ENCODE peak calls at places on chromosomes 13 and 19, in seven cellular contexts. F is CD14-positive monocyte, J is nephron progenitor cell, W is fibroblast of villous mesenchyme, Q is Peyer's patch, A is RWPE1, R is HL-60. N is an unnamed sample.

GRCh38 chr19:9953802-9954542 is 17.7 kb upstream of the OLFM2 start:
- DNase-seq in J (no peak), A (no peak), Q (no peak), W (no peak), F (no peak), R (no peak), N (no peak)

GRCh38 chr13:44141213-44141724 is 232.4 kb upstream of the SERP2 start:
- DNase-seq in W (no peak), R (no peak), J (no peak), Q (no peak), F (no peak), A (peak), N (no peak)

GRCh38 chr19:4768934-4769777 is 22.4 kb upstream of the FEM1A start:
- DNase-seq in F (peak), W (peak), Q (peak), J (peak), R (peak), A (peak), N (peak)

GRCh38 chr13:92097337-92097903 is 699.0 kb downstream of the GPC5 start:
- DNase-seq in Q (no peak), J (no peak), R (peak), F (no peak), W (peak), A (no peak), N (no peak)

GRCh38 chr13:84208251-84208650 is 326.0 kb upstream of the SLITRK1 start:
- DNase-seq in J (no peak), R (no peak), Q (no peak), F (no peak), A (no peak), W (no peak), N (no peak)

GRCh38 chr19:42316223-42317211 is 3.4 kb downstream of the TMEM145 start:
- DNase-seq in A (no peak), J (no peak), R (peak), F (no peak), Q (peak), W (no peak), N (no peak)

GRCh38 chr19:10113964-10114650 is 2.6 kb downstream of the P2RY11 start:
- DNase-seq in A (no peak), W (no peak), Q (no peak), J (no peak), F (no peak), R (no peak), N (peak)

GRCh38 chr19:5993516-5994406 is 15.8 kb upstream of the RANBP3 start:
- DNase-seq in J (no peak), R (no peak), W (no peak), F (no peak), A (no peak), Q (no peak), N (no peak)

GRCh38 chr13:63367522-63368198 is 1952.0 kb upstream of the PCDH20 start:
- DNase-seq in F (no peak), W (no peak), J (no peak), A (no peak), R (no peak), Q (no peak), N (no peak)

GRCh38 chr13:89324582-89324981 is 1653.4 kb downstream of the SLITRK5 start:
- DNase-seq in R (no peak), F (no peak), A (no peak), Q (no peak), W (no peak), J (no peak), N (no peak)

GRCh38 chr13:51590966-51591627 is 6.8 kb downstream of the WDFY2 start:
- DNase-seq in Q (no peak), A (peak), J (no peak), F (no peak), R (no peak), W (peak), N (no peak)

GRCh38 chr19:489418-490196 is 6.7 kb upstream of the MADCAM1 start:
- DNase-seq in J (no peak), W (peak), Q (no peak), A (no peak), R (no peak), F (no peak), N (no peak)

GRCh38 chr19:35031072-35031881 is 1.0 kb downstream of the SCN1B start:
- DNase-seq in R (no peak), Q (no peak), A (no peak), J (peak), F (no peak), W (peak), N (no peak)

GRCh38 chr19:19405919-19406877 is 723 bp downstream of the GATAD2A start:
- DNase-seq in R (peak), F (no peak), J (peak), A (peak), Q (peak), W (peak), N (peak)

GRCh38 chr19:19407640-19407933 is 2.1 kb downstream of the GATAD2A start:
- DNase-seq in F (no peak), W (no peak), A (no peak), R (no peak), Q (no peak), J (no peak), N (no peak)

GRCh38 chr19:19409235-19410030 is 4.0 kb downstream of the GATAD2A start:
- DNase-seq in A (no peak), Q (no peak), W (no peak), J (no peak), R (no peak), F (no peak), N (no peak)

GRCh38 chr19:19406878-19407639 is 1.6 kb downstream of the GATAD2A start:
- DNase-seq in W (peak), Q (peak), R (peak), J (no peak), F (no peak), A (no peak), N (peak)

DNA sequence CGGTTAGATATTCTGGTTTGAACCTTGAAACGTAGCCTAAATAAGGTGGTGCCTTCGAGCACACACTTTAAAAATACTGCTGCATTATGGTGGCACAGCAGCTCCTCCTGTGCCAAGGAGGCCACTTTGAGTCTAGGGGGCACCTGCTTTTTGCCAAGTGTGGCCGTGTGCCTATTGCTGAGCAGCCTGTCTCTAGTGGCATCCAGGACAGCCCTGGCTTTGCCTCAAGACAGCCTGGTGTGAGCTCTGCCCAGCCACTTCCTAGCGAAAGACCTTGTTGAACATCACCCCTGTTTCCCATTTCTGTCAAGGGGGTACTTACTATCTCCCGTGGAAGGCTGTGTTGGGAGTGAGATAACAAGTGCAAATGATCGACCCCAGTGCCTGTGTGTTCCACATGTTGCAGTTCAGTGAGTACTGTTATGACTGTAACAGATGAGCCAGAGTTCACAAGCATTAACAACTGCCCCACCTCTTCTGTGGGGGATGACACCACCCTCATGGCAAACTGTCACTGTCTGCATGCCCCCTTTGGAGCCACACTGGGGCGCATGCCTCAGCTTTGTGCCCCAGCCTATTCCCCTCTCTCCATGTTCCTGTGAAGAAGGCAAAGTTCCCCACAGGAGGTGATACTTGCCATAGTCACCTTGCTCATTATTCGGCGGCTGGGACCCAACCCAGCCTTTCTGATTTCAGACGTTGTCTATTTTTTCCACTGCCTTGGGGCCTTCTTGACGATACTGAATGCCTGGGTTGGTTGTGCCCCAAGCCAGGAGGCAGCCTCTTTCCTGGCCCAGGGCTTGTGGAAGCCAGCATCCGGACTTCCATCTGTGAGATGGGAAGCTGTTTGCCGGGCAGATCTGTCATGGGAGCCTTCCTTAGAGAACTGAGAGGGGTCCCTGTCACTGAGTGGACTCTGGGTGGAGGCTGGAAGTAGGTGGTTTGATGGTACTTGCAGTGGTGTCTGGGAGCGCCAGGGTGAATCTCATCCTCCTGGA is 5.4 kb downstream of the GATAD2A start:
- DNase-seq in J (no peak), W (no peak), Q (no peak), R (no peak), F (no peak), A (no peak), N (peak)
- TF ChIP-seq CTCF in J (no peak), W (no peak), Q (no peak), R (no peak), F (no peak), A (no peak), N (peak)

GRCh38 chr19:29385191-29385795 is 140.5 kb upstream of the VSTM2B start:
- DNase-seq in A (no peak), Q (no peak), F (no peak), J (no peak), W (no peak), R (no peak), N (no peak)
- TF ChIP-seq CTCF in A (no peak), Q (no peak), F (no peak), J (no peak), W (no peak), R (no peak), N (no peak)

DNA sequence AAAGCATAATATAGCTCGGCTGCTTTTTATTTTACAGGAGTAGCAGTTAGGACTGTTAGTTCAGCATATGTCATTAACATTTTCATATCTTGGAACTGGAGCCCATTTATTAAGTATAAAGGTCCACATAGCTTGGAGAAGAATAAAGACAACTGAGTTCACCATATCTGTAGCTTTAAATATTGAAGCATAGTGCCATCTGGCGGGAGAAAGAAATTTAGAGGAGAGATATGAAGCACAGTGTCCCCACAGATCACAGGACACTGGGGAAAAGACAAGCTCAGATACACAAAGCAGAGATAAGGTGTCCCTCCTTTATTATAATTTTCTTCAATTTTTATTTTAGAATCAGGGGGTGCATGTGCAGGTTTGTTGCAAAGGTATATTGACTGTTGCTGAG is 104.7 kb upstream of the FREM2 start:
- DNase-seq in R (no peak), Q (no peak), F (no peak), W (peak), A (peak), J (peak), N (no peak)
- TF ChIP-seq CTCF in R (no peak), Q (no peak), F (no peak), W (peak), A (peak), J (peak), N (no peak)

DNA sequence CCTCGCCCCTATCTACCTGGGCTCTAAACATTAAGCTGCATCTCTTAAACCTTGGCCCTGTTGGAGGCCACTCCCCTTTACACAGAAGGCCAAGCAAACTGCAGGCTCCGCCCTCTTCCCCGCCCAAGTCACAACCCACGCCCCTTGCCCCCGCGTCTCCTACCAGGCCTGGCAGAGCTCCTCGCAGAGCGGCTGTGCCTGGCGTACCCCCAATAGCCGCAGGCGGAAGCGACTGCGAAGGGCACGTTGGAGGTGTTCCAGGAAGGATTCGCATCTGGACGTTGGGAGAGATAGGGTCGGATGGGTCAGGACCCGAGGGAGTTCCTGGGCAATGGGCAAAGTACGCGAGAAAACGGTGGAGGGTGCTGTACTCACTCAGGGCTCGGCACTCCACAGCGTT is 5.9 kb downstream of the RTBDN start:
- DNase-seq in A (no peak), J (peak), Q (peak), W (peak), R (no peak), F (no peak), N (no peak)
- TF ChIP-seq CTCF in A (no peak), J (no peak), Q (no peak), W (no peak), R (no peak), F (no peak), N (no peak)